ENCODE peak calls at places on chromosomes 1 and 21, in four cellular contexts. W, F, X and D are unnamed samples. For H3K4me1, the result is how much of the 10 kb centered on the place peaks cover.

GRCh38 chr1:181676269-181676668 is 193.0 kb downstream of the CACNA1E start:
- DNase-seq in W (no peak), F (no peak), X (no peak), D (no peak)

GRCh38 chr1:7516341-7516740 is 254.8 kb upstream of the VAMP3 start:
- DNase-seq in W (no peak), F (no peak), X (no peak), D (peak)

GRCh38 chr1:226939439-226940028 is 560 bp upstream of the COQ8A start:
- DNase-seq in W (peak), F (peak), X (peak), D (peak)

GRCh38 chr1:111748618-111749337 is 6.9 kb upstream of the DDX20 start:
- DNase-seq in W (no peak), F (no peak), X (no peak), D (no peak)

GRCh38 chr1:18225236-18225904 is 117.8 kb downstream of the IGSF21 start:
- DNase-seq in W (no peak), F (no peak), X (no peak), D (no peak)

GRCh38 chr1:172360960-172361359 is 59.5 kb upstream of the C1orf105 start:
- DNase-seq in W (no peak), F (no peak), X (no peak), D (no peak)

GRCh38 chr1:241356519-241357365 is at the start of gene RGS7:
- DNase-seq in W (no peak), F (peak), X (no peak), D (peak)

GRCh38 chr21:32516729-32517649 is 68.3 kb downstream of the TCP10L start:
- DNase-seq in W (peak), F (no peak), X (no peak), D (peak)

GRCh38 chr1:26417111-26417510 is 6.5 kb downstream of the LIN28A start:
- DNase-seq in W (peak), F (peak), X (peak), D (peak)

GRCh38 chr1:240499012-240499411 is 112.9 kb downstream of the GREM2 start:
- DNase-seq in W (no peak), F (no peak), X (no peak), D (no peak)

GRCh38 chr1:54800041-54800898 is 853 bp downstream of the TTC22 start:
- DNase-seq in W (no peak), F (peak), X (no peak), D (no peak)

GRCh38 chr1:9505142-9505541 is 34.1 kb upstream of the SLC25A33 start:
- DNase-seq in W (no peak), F (no peak), X (no peak), D (no peak)

GRCh38 chr1:181117648-181118449 is 29.3 kb downstream of the IER5 start:
- DNase-seq in W (no peak), F (no peak), X (no peak), D (no peak)

GRCh38 chr21:45496968-45497845 is 45.0 kb downstream of the SLC19A1 start:
- DNase-seq in W (no peak), F (no peak), X (peak), D (peak)

GRCh38 chr1:29282924-29283803 is 46.8 kb downstream of the PTPRU start:
- DNase-seq in W (no peak), F (no peak), X (peak), D (no peak)

GRCh38 chr1:236751385-236751784 is 43.7 kb upstream of the MTR start:
- DNase-seq in W (no peak), F (no peak), X (no peak), D (no peak)
- H3K4me1 ChIP-seq in W (under half), F (under half), X (under half), D (under half)

DNA sequence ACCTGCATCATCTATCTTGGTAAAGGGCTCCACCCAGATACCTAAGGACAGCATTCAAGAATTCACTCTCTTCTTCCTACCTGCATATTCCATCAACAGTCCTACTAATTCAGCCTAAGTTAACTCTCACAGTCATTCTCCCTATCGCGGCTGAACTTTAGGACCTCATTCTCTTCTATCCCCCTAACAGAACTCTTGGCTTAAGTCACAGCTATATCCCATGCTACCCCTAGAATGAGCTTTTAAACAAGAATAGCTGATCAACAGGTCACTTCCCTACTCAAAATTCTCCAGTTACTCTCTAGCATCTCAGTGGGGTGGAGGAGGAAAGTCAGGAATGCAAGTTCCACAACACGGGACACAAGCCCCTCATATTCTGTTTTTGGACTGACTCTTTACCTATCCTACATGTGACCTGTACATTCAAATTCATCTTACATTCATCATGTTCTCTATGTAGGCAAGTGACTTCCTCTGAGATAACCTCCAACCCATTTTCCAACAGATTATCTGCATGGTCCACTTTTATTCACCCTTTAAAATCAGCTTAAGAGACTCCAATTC is 21.0 kb downstream of the MRPL39 start:
- DNase-seq in W (no peak), F (no peak), X (no peak), D (no peak)
- TF ChIP-seq POLR2A in W (no peak), F (no peak), X (no peak), D (no peak)

GRCh38 chr1:116388122-116388521 is 15.1 kb downstream of the ATP1A1 start:
- DNase-seq in W (no peak), F (no peak), X (no peak), D (no peak)
- H3K4me1 ChIP-seq in W (under half), F (half or more), X (under half), D (under half)

GRCh38 chr1:184973308-184974085 is 811 bp downstream of the NIBAN1 start:
- DNase-seq in W (peak), F (peak), X (no peak), D (peak)
- TF ChIP-seq POLR2A in W (no peak), F (no peak), X (no peak), D (no peak)

GRCh38 chr1:95043141-95043980 is 29.4 kb downstream of the ALG14 start:
- DNase-seq in W (peak), F (peak), X (peak), D (peak)
- H3K4me1 ChIP-seq in W (under half), F (under half), X (under half), D (under half)

DNA sequence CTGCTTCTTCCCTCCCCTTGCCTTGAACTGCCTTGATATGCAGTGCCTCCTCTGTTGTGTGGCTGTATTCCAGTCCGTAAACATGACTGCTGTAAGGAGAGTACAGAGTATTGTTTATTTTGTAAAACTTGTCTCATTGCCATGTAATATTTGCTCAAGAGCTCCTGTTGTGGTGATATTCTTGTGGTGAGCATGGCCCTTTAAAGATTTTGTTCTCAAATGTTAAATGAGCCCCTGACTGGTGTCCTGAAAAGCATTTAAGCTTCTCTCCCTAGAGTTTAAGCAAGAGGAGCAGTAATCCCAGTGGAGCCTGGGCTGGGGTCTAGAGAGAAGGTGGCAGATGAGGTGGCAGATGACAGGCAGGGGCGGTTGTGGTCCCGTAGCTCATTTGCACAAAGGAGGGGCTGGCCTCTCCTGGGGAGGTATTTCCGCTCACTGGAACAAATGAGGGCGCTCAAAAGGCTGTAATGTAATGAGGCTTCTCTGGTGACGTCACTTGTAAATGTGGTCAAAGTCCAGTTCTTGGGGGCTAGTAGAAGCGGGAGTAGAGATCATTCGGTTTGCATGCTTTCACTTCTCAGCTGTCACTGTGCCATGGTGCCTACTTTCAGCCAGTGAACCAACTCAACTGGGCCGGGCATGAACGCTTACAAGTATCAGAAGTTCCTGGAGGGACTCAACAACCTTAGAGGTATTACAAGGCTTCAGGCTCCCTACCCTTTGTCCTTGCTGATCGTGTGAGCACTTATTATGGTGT is 46.0 kb upstream of the MACF1 start:
- DNase-seq in W (no peak), F (peak), X (no peak), D (no peak)
- TF ChIP-seq POLR2A in W (no peak), F (peak), X (no peak), D (no peak)

GRCh38 chr1:44012941-44013609 is 18.2 kb downstream of the SLC6A9 start:
- DNase-seq in W (no peak), F (no peak), X (no peak), D (no peak)
- H3K4me1 ChIP-seq in W (under half), F (under half), X (under half), D (under half)

DNA sequence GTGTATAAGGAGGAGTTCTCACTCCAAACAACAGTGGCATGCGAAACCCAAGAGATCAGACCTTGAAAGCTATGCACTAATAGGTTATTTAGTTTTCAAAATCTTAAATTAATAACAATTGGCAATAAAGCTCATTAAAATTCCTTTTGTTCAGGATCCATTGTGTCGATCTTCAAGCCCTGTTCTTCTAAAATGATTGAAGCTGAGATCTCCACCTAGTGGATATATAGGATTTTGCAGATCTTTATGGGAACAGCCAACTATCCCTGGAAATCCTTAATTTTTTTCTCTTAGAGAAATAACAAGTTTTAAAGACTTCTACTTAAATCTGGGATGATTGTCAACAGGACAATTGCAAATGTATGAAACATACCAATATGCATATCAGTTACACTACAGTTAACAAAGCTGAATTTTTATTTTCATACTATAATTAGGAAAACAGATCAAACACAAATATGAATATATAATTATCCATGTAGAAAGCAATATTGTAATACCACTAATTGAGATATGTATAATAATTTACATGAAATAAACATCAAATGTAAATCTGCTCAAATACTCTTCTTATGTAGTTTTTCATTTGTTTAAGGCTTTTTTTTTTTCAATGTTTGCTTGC is 43.3 kb downstream of the LRRC53 start:
- DNase-seq in W (no peak), F (no peak), X (no peak), D (no peak)
- TF ChIP-seq POLR2A in W (no peak), F (no peak), X (no peak), D (no peak)

DNA sequence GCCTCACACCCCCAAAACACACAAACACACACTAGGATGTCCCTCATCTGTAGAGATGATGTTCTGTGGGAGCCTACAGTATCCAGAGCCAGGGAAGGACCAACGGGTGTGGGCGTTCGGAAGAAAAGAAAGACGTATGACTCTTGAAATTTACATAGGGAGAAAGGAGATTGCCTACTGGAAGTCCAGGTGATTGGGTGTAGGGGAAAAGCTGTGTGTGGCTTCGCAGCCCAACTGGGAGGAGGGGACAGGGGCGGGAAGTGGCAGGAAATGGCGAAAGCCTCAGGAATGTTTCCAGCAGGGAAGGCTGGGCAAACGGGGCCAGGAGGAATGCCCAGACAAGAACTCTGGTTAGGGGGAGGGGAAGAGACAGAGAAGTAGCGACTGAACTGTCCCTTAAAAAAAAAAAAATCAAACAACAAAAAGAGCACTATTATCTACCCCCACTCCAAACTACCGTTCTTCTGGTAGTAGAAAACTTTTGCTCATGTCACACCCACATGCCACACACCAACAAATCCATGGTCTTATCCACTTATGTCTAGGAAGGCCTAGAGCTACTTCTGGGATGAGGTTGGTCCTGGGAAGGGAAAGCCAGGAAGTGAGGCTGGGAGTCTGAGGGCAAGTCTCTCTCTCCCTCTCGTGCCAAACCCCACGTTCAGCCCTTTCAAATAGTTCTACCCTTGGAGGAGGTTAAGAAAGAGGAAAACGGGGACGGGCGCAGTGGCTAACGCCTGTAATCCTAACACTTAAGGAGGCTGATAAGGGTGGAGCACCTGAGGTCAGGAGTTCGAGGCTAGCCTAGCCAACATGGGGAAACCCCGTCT is 1.8 kb upstream of the CKS1B start:
- DNase-seq in W (peak), F (peak), X (no peak), D (no peak)
- H3K4me1 ChIP-seq in W (under half), F (half or more), X (half or more), D (under half)